ENCODE peak calls at places on chromosomes 16 and 17, in five cellular contexts. D, R, T, N and B are unnamed samples. For H3K27me3, the result is how much of the 10 kb centered on the place peaks cover.

GRCh38 chr17:388087-388486 is 35.5 kb upstream of the RPH3AL start:
- DNase-seq in D (no peak), R (no peak), T (no peak), N (no peak), B (no peak)

GRCh38 chr16:53502331-53503269 is at the start of gene AKTIP:
- DNase-seq in D (peak), R (peak), T (peak), N (peak), B (peak)

GRCh38 chr17:3043737-3044365 is 19.6 kb downstream of the OR1D5 start:
- DNase-seq in D (no peak), R (no peak), T (no peak), N (no peak), B (peak)

GRCh38 chr16:716250-716607 is 1.3 kb downstream of the METRN start:
- DNase-seq in D (no peak), R (no peak), T (no peak), N (peak), B (no peak)

GRCh38 chr16:842631-843560 is 42.4 kb upstream of the GNG13 start:
- DNase-seq in D (no peak), R (no peak), T (no peak), N (no peak), B (no peak)

GRCh38 chr17:77691216-77692085 is 267.1 kb upstream of the TNRC6C start:
- DNase-seq in D (no peak), R (no peak), T (no peak), N (no peak), B (no peak)

GRCh38 chr17:21034350-21035235 is 8.2 kb downstream of the USP22 start:
- DNase-seq in D (peak), R (no peak), T (no peak), N (peak), B (no peak)

GRCh38 chr17:40623419-40624217 is 24.0 kb downstream of the SMARCE1 start:
- DNase-seq in D (no peak), R (no peak), T (no peak), N (no peak), B (no peak)

GRCh38 chr16:81693047-81693446 is 86.0 kb upstream of the PLCG2 start:
- DNase-seq in D (no peak), R (no peak), T (no peak), N (peak), B (no peak)

GRCh38 chr17:81392909-81393654 is 2.2 kb upstream of the BAHCC1 start:
- DNase-seq in D (no peak), R (no peak), T (no peak), N (peak), B (peak)

GRCh38 chr16:54932737-54933254 is 2.1 kb downstream of the IRX5 start:
- DNase-seq in D (no peak), R (no peak), T (no peak), N (peak), B (no peak)

GRCh38 chr16:50838165-50838564 is 96.3 kb downstream of the CYLD start:
- DNase-seq in D (no peak), R (no peak), T (no peak), N (no peak), B (no peak)

GRCh38 chr16:58152246-58152868 is 23.2 kb upstream of the CFAP20 start:
- DNase-seq in D (no peak), R (no peak), T (no peak), N (peak), B (no peak)

GRCh38 chr16:23257682-23258081 is 44.4 kb upstream of the SCNN1B start:
- DNase-seq in D (no peak), R (peak), T (no peak), N (no peak), B (no peak)

GRCh38 chr16:53968454-53968853 is 264.5 kb downstream of the FTO start:
- DNase-seq in D (no peak), R (no peak), T (no peak), N (peak), B (no peak)

GRCh38 chr17:37147301-37147812 is 198.6 kb downstream of the AATF start:
- DNase-seq in D (peak), R (peak), T (no peak), N (peak), B (peak)

GRCh38 chr17:43402078-43402477 is 3.3 kb downstream of the ARL4D start:
- DNase-seq in D (no peak), R (no peak), T (peak), N (no peak), B (no peak)

GRCh38 chr16:51410125-51410524 is 259.1 kb upstream of the SALL1 start:
- DNase-seq in D (no peak), R (no peak), T (no peak), N (no peak), B (no peak)

GRCh38 chr17:40443988-40444899 is 994 bp downstream of the IGFBP4 start:
- DNase-seq in D (no peak), R (no peak), T (peak), N (peak), B (no peak)

GRCh38 chr17:40922239-40922638 is 15.2 kb downstream of the KRT23 start:
- DNase-seq in D (no peak), R (peak), T (peak), N (peak), B (no peak)

GRCh38 chr17:41645371-41646063 is 21.1 kb upstream of the KRT17 start:
- DNase-seq in D (no peak), R (peak), T (no peak), N (peak), B (no peak)

GRCh38 chr17:6435968-6436367 is 1.0 kb upstream of the AIPL1 start:
- DNase-seq in D (peak), R (peak), T (peak), N (peak), B (peak)

GRCh38 chr17:63774141-63774981 is at the start of gene DDX42:
- DNase-seq in D (peak), R (peak), T (peak), N (peak), B (peak)

GRCh38 chr16:1884155-1884760 is 12.3 kb upstream of the MEIOB start:
- DNase-seq in D (no peak), R (no peak), T (no peak), N (no peak), B (peak)

GRCh38 chr17:14295676-14296075 is 5.2 kb upstream of the HS3ST3B1 start:
- DNase-seq in D (no peak), R (no peak), T (no peak), N (no peak), B (no peak)

GRCh38 chr17:14296511-14296910 is 4.4 kb upstream of the HS3ST3B1 start:
- DNase-seq in D (no peak), R (no peak), T (no peak), N (no peak), B (no peak)

GRCh38 chr17:14298221-14298994 is 2.5 kb upstream of the HS3ST3B1 start:
- DNase-seq in D (no peak), R (no peak), T (no peak), N (no peak), B (peak)

GRCh38 chr17:14297161-14297851 is 3.6 kb upstream of the HS3ST3B1 start:
- DNase-seq in D (no peak), R (peak), T (no peak), N (peak), B (no peak)

GRCh38 chr17:14294876-14295275 is 6.0 kb upstream of the HS3ST3B1 start:
- DNase-seq in D (no peak), R (no peak), T (no peak), N (no peak), B (no peak)
- H3K27me3 ChIP-seq in D (under half), R (half or more), T (under half), N (under half), B (half or more)

GRCh38 chr17:45696442-45696841 is 87.7 kb upstream of the CRHR1 start:
- DNase-seq in D (no peak), R (no peak), T (no peak), N (no peak), B (no peak)

GRCh38 chr17:45690876-45691275 is 93.2 kb upstream of the CRHR1 start:
- DNase-seq in D (no peak), R (no peak), T (no peak), N (no peak), B (no peak)

GRCh38 chr17:45688820-45689219 is 95.3 kb upstream of the CRHR1 start:
- DNase-seq in D (no peak), R (no peak), T (no peak), N (no peak), B (no peak)

GRCh38 chr17:45693792-45694191 is 90.3 kb upstream of the CRHR1 start:
- DNase-seq in D (no peak), R (no peak), T (no peak), N (no peak), B (no peak)

GRCh38 chr17:45692661-45693060 is 91.5 kb upstream of the CRHR1 start:
- DNase-seq in D (no peak), R (no peak), T (no peak), N (no peak), B (no peak)
- H3K27me3 ChIP-seq in D (under half), R (under half), T (under half), N (under half), B (under half)

DNA sequence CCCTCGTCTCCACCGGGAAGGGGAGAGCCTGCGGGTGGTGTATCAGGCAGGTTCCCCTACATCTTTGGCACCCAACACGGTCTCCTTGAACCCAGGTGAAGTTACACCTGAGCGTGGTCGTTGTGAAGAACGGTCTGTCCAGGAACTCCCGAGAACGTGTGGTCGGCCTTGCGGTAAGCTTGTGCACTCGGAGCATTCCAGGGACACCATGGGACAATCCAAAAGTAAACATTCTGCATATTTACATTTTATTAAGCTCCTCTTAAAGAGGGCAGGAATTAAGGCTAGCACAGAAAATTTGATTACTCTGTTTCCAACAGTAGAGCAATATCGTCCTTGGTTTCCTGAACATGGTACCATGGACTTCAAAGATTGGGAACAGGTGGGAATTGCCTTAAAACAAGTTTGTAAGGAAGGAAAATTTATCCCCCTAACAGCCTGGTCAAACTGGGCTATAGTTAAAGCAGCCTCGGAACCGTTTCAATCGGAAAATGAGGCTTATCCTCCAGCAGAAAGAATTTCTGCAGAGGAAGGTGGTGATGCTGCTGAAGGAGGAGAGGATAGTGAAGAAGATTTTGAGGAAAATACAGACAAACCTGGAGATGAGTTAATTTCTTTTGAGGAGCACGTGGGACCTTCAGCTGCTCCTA is 18.2 kb downstream of the ALOX15B start:
- DNase-seq in D (no peak), R (no peak), T (no peak), N (no peak), B (no peak)
- H3K27me3 ChIP-seq in D (under half), R (under half), T (under half), N (under half), B (under half)

DNA sequence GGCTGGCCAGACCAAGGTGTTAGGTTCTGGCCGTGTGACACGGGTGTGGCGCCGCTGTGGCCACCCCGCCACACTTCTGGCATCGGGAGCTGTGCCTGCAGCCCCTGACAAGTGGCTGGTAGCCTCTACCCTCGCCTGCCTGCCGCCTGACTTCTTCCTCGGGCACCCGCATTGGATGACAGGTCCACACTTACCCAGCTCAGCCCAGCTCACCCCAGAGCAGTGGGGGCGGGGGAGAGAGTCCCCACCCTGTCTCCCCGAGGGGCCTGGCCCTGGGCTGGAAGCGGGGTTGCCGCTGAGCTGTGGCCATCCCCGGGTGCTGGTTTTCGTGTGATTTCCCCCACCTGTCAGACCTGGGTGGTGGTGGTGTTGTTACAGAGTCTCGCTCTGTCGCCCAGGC is 53.9 kb upstream of the ACSF3 start:
- DNase-seq in D (no peak), R (no peak), T (peak), N (no peak), B (no peak)
- H3K27me3 ChIP-seq in D (under half), R (under half), T (under half), N (under half), B (half or more)

DNA sequence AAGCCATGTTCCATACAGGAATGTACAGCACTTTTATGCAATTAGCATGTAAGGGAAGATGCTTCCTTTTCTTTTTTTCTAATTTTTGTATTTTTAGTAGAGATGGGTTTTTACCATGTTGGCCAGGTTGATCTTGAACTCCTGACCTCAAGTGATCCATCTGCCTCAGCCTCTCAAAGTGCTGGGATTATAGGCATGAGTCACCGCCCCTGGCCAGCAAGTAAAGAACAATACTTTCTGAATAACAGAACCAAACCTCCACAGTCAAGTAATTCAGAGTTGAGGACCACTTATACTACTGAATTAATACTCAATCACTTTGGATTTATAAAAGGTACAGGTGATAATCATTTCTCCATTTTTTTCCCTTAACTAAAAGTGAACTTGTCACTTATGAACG is 13.0 kb downstream of the C16orf87 start:
- DNase-seq in D (no peak), R (no peak), T (no peak), N (peak), B (no peak)
- H3K27me3 ChIP-seq in D (under half), R (under half), T (under half), N (under half), B (under half)

DNA sequence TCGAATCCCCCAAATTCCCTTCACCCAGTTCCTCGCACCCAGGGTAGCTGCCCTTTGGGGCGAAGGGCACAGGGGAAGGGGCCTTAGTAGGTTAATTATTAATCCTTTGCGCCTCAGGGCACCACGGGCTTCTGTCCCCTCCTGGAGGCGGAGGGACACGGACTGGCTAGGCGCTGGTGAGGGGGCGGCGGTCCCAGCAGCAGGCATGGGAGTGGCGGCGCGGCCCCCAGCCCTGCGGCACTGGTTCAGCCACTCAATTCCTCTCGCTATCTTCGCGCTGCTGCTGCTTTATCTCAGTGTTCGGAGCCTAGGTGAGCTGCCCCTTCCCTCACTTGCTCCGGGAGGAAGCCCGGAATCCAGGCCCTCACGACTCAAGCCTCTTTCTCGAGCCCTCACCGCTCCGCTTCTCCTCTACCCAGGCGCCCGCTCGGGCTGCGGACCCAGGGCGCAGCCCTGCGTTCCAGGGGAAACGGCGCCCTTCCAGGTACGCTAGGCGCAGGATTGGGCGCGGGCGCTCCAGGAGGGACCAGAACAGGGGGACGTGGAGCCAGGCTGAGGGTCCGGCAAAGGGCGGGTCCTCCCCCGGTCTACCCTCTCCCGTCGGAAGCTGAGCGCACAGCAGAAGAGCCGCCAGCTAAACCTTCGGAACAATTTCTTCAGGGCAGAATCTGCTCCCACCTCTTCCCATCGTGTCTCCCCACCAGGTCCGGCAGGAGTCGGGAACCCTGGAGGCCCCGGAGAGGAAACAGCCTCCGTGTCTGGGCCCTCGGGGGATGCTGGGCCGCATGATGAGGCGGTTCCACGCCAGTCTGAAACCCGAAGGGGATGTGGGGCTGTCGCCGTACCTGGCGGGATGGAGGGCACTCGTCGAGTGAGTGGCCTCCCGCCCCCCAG is at the start of gene GLTPD2:
- DNase-seq in D (no peak), R (peak), T (no peak), N (no peak), B (no peak)
- H3K27me3 ChIP-seq in D (under half), R (under half), T (under half), N (under half), B (under half)

GRCh38 chr16:48157794-48158193 is 2.0 kb upstream of the ABCC12 start:
- DNase-seq in D (no peak), R (no peak), T (no peak), N (no peak), B (no peak)

GRCh38 chr16:48155926-48156789 is at the start of gene ABCC12:
- DNase-seq in D (no peak), R (no peak), T (no peak), N (no peak), B (no peak)

GRCh38 chr16:48156790-48157209 is 1.0 kb upstream of the ABCC12 start:
- DNase-seq in D (peak), R (peak), T (peak), N (peak), B (peak)

GRCh38 chr16:48158296-48158695 is 2.5 kb upstream of the ABCC12 start:
- DNase-seq in D (no peak), R (peak), T (no peak), N (peak), B (no peak)

DNA sequence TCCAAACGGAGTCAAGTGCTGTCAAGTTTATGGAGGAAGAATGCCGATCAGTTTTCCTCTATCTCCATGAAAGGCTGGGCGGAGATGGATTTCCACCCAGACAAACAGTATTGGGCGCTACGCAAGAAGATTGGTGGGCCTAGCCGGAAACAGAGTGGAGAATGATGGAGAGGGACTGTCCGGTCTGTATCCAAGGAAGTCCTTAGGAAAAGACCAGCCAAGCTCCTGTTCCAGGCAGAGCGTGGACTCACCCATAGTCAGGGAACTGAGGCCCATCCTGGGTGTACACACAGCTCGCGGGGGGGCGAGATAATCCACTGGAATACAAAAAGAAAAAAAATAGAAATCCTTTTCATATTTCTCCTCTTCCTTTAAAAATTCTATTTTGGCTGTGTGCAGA is 1.5 kb upstream of the ABCC12 start:
- DNase-seq in D (no peak), R (no peak), T (no peak), N (no peak), B (no peak)
- H3K27me3 ChIP-seq in D (under half), R (under half), T (under half), N (under half), B (under half)

DNA sequence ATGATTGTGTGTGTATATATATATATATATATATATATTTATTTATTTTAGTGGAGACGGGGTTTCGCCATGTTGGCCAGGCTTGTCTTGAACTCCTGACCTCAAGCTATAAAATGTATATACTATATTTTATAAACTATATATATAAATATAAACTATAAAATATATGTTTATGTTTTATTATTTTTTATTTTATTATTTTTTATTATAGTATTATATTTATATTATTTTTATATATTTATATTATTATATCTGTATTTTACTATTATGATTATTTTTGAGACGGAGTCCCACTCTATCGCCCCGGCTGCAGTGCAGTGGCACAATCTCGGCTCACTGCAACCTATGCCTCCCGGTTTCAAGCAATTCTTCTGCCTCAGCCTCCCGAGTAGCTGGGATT is 10.5 kb upstream of the PHOSPHO1 start:
- DNase-seq in D (no peak), R (no peak), T (no peak), N (no peak), B (no peak)
- H3K27me3 ChIP-seq in D (under half), R (under half), T (under half), N (under half), B (under half)

DNA sequence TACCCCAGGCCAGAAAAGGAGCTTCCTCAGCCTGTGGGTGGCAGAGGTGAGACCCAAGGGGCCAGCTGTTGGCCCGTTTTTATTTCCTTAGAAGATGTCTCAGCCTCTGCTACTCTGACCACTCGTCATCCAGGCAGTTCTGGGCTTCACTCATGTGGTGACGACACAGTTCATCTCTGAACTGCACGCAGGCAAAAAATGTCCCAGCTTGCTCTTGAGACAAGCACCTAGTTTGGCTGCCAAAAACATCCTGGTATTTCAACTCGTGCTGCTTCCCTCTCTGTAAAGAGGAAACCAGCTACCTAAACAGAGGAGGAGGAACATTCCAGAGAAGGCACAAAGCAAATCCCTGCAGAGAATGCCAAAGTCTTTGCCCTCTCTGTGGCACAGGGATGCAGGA is 125.7 kb downstream of the XYLT1 start:
- DNase-seq in D (no peak), R (no peak), T (no peak), N (peak), B (no peak)
- H3K27me3 ChIP-seq in D (under half), R (under half), T (under half), N (under half), B (under half)